ENCODE peak calls at places on chromosomes 3 and 15, in five cellular contexts. One of them, this sample, is unnamed.

GRCh38 chr15:71790081-71790480 is 20.3 kb upstream of the NR2E3 start:
- DNase-seq in PC-3: peak
- DNase-seq in lower lobe of right lung: no peak
- DNase-seq in heart left ventricle: no peak
- DNase-seq in A549: peak
- DNase-seq in this sample: no peak

GRCh38 chr3:42290966-42291714 is 25.2 kb upstream of the CCK start:
- DNase-seq in lower lobe of right lung: no peak
- DNase-seq in A549: no peak
- DNase-seq in PC-3: no peak
- DNase-seq in heart left ventricle: no peak
- DNase-seq in this sample: no peak

GRCh38 chr15:57611938-57612337 is 20.2 kb downstream of the MYZAP start:
- DNase-seq in lower lobe of right lung: peak
- DNase-seq in A549: peak
- DNase-seq in heart left ventricle: peak
- DNase-seq in PC-3: peak
- DNase-seq in this sample: no peak

GRCh38 chr3:58170376-58170775 is 40.4 kb downstream of the DNASE1L3 start:
- DNase-seq in lower lobe of right lung: no peak
- DNase-seq in A549: no peak
- DNase-seq in PC-3: no peak
- DNase-seq in heart left ventricle: no peak
- DNase-seq in this sample: no peak

GRCh38 chr3:66466606-66467270 is 34.1 kb downstream of the LRIG1 start:
- DNase-seq in lower lobe of right lung: no peak
- DNase-seq in heart left ventricle: no peak
- DNase-seq in A549: no peak
- DNase-seq in PC-3: no peak
- DNase-seq in this sample: peak

GRCh38 chr3:65245133-65246076 is 557.6 kb upstream of the ADAMTS9 start:
- DNase-seq in A549: no peak
- DNase-seq in PC-3: no peak
- DNase-seq in lower lobe of right lung: no peak
- DNase-seq in heart left ventricle: no peak
- DNase-seq in this sample: no peak

GRCh38 chr3:122497425-122497824 is 17.3 kb downstream of the KPNA1 start:
- DNase-seq in PC-3: peak
- DNase-seq in lower lobe of right lung: no peak
- DNase-seq in A549: no peak
- DNase-seq in heart left ventricle: no peak
- DNase-seq in this sample: no peak

GRCh38 chr3:50324351-50325144 is 2.0 kb upstream of the HYAL2 start:
- DNase-seq in PC-3: peak
- DNase-seq in heart left ventricle: peak
- DNase-seq in A549: peak
- DNase-seq in lower lobe of right lung: peak
- DNase-seq in this sample: no peak

GRCh38 chr15:52082197-52083036 is 30.2 kb downstream of the BCL2L10 start:
- DNase-seq in PC-3: no peak
- DNase-seq in lower lobe of right lung: no peak
- DNase-seq in heart left ventricle: no peak
- DNase-seq in A549: no peak
- DNase-seq in this sample: no peak

GRCh38 chr15:26772588-26773484 is at the start of gene GABRB3:
- DNase-seq in A549: peak
- DNase-seq in heart left ventricle: peak
- DNase-seq in lower lobe of right lung: peak
- DNase-seq in PC-3: no peak
- DNase-seq in this sample: peak

GRCh38 chr3:174756200-174756829 is 102.8 kb upstream of the NAALADL2 start:
- DNase-seq in A549: no peak
- DNase-seq in heart left ventricle: no peak
- DNase-seq in PC-3: no peak
- DNase-seq in lower lobe of right lung: no peak
- DNase-seq in this sample: no peak

GRCh38 chr15:81955709-81956108 is 90.1 kb downstream of the MEX3B start:
- DNase-seq in heart left ventricle: no peak
- DNase-seq in PC-3: no peak
- DNase-seq in lower lobe of right lung: no peak
- DNase-seq in A549: no peak
- DNase-seq in this sample: no peak

GRCh38 chr3:186261638-186262037 is 100.4 kb downstream of the DGKG start:
- DNase-seq in A549: no peak
- DNase-seq in lower lobe of right lung: no peak
- DNase-seq in PC-3: peak
- DNase-seq in heart left ventricle: no peak
- DNase-seq in this sample: no peak

GRCh38 chr3:170622369-170623159 is 36.7 kb upstream of the SLC7A14 start:
- DNase-seq in PC-3: no peak
- DNase-seq in lower lobe of right lung: no peak
- DNase-seq in A549: no peak
- DNase-seq in heart left ventricle: peak
- DNase-seq in this sample: peak

GRCh38 chr3:183158552-183159006 is 4.0 kb downstream of the LAMP3 start:
- DNase-seq in lower lobe of right lung: no peak
- DNase-seq in A549: no peak
- DNase-seq in PC-3: no peak
- DNase-seq in heart left ventricle: no peak
- DNase-seq in this sample: no peak

GRCh38 chr3:162096874-162097273 is 600.3 kb downstream of the OTOL1 start:
- DNase-seq in lower lobe of right lung: no peak
- DNase-seq in A549: no peak
- DNase-seq in heart left ventricle: no peak
- DNase-seq in PC-3: peak
- DNase-seq in this sample: no peak

GRCh38 chr3:110413807-110414748 is 657.5 kb upstream of the NECTIN3 start:
- DNase-seq in lower lobe of right lung: no peak
- DNase-seq in heart left ventricle: no peak
- DNase-seq in PC-3: peak
- DNase-seq in A549: peak
- DNase-seq in this sample: no peak

GRCh38 chr3:154684440-154684839 is 254.4 kb upstream of the GPR149 start:
- DNase-seq in lower lobe of right lung: no peak
- DNase-seq in A549: no peak
- DNase-seq in PC-3: no peak
- DNase-seq in heart left ventricle: no peak
- DNase-seq in this sample: no peak

GRCh38 chr15:38652998-38653397 is 88.4 kb upstream of the RASGRP1 start:
- DNase-seq in heart left ventricle: no peak
- DNase-seq in A549: no peak
- DNase-seq in PC-3: no peak
- DNase-seq in lower lobe of right lung: no peak
- DNase-seq in this sample: no peak

GRCh38 chr3:106130384-106131084 is 261.7 kb upstream of the CBLB start:
- DNase-seq in lower lobe of right lung: no peak
- DNase-seq in heart left ventricle: no peak
- DNase-seq in PC-3: peak
- DNase-seq in A549: peak
- DNase-seq in this sample: no peak

GRCh38 chr3:15099364-15100098 is 583 bp upstream of the RBSN start:
- DNase-seq in PC-3: no peak
- DNase-seq in heart left ventricle: no peak
- DNase-seq in lower lobe of right lung: no peak
- DNase-seq in A549: no peak
- DNase-seq in this sample: peak

GRCh38 chr3:81394656-81395055 is 366.8 kb downstream of the GBE1 start:
- DNase-seq in heart left ventricle: no peak
- DNase-seq in A549: no peak
- DNase-seq in PC-3: no peak
- DNase-seq in lower lobe of right lung: no peak
- DNase-seq in this sample: no peak

GRCh38 chr15:86650084-86650483 is 570.4 kb downstream of the AGBL1 start:
- DNase-seq in PC-3: peak
- DNase-seq in A549: peak
- DNase-seq in heart left ventricle: no peak
- DNase-seq in lower lobe of right lung: no peak
- DNase-seq in this sample: no peak

GRCh38 chr3:33681667-33682066 is 36.4 kb downstream of the CLASP2 start:
- DNase-seq in PC-3: no peak
- DNase-seq in A549: no peak
- DNase-seq in lower lobe of right lung: no peak
- DNase-seq in heart left ventricle: no peak
- DNase-seq in this sample: no peak

GRCh38 chr15:41281236-41281635 is 50.2 kb downstream of the CHP1 start:
- DNase-seq in heart left ventricle: no peak
- DNase-seq in PC-3: peak
- DNase-seq in A549: peak
- DNase-seq in lower lobe of right lung: no peak
- DNase-seq in this sample: no peak

GRCh38 chr15:41285285-41285684 is 47.1 kb downstream of the OIP5 start:
- DNase-seq in A549: no peak
- DNase-seq in heart left ventricle: no peak
- DNase-seq in lower lobe of right lung: no peak
- DNase-seq in PC-3: no peak
- DNase-seq in this sample: no peak

GRCh38 chr15:41286665-41287333 is 45.6 kb downstream of the OIP5 start:
- DNase-seq in PC-3: peak
- DNase-seq in heart left ventricle: no peak
- DNase-seq in A549: no peak
- DNase-seq in lower lobe of right lung: no peak
- DNase-seq in this sample: no peak

GRCh38 chr15:41283653-41284424 is 48.6 kb downstream of the OIP5 start:
- DNase-seq in PC-3: peak
- DNase-seq in lower lobe of right lung: peak
- DNase-seq in A549: peak
- DNase-seq in heart left ventricle: peak
- DNase-seq in this sample: peak

GRCh38 chr15:41284425-41285177 is 47.8 kb downstream of the OIP5 start:
- DNase-seq in lower lobe of right lung: no peak
- DNase-seq in A549: peak
- DNase-seq in heart left ventricle: peak
- DNase-seq in PC-3: peak
- DNase-seq in this sample: no peak
- H3K27ac ChIP-seq in lower lobe of right lung: peak
- H3K27ac ChIP-seq in A549: peak
- H3K27ac ChIP-seq in heart left ventricle: peak
- H3K27ac ChIP-seq in PC-3: peak
- H3K27ac ChIP-seq in this sample: peak

GRCh38 chr3:196996454-196997265 is 28.0 kb upstream of the PIGZ start:
- DNase-seq in PC-3: no peak
- DNase-seq in lower lobe of right lung: no peak
- DNase-seq in A549: no peak
- DNase-seq in heart left ventricle: no peak
- DNase-seq in this sample: no peak
- H3K27ac ChIP-seq in PC-3: no peak
- H3K27ac ChIP-seq in lower lobe of right lung: no peak
- H3K27ac ChIP-seq in A549: no peak
- H3K27ac ChIP-seq in heart left ventricle: no peak
- H3K27ac ChIP-seq in this sample: no peak

GRCh38 chr15:75234191-75234810 is 23.8 kb upstream of the GOLGA6C start:
- DNase-seq in lower lobe of right lung: no peak
- DNase-seq in PC-3: no peak
- DNase-seq in heart left ventricle: no peak
- DNase-seq in A549: no peak
- DNase-seq in this sample: no peak

GRCh38 chr15:75233504-75234190 is 24.5 kb upstream of the GOLGA6C start:
- DNase-seq in heart left ventricle: no peak
- DNase-seq in lower lobe of right lung: no peak
- DNase-seq in PC-3: no peak
- DNase-seq in A549: no peak
- DNase-seq in this sample: no peak

GRCh38 chr15:75235760-75236729 is 22.1 kb upstream of the GOLGA6C start:
- DNase-seq in PC-3: no peak
- DNase-seq in heart left ventricle: peak
- DNase-seq in lower lobe of right lung: no peak
- DNase-seq in A549: no peak
- DNase-seq in this sample: no peak

GRCh38 chr15:75232826-75233503 is 25.2 kb upstream of the GOLGA6C start:
- DNase-seq in PC-3: no peak
- DNase-seq in lower lobe of right lung: no peak
- DNase-seq in heart left ventricle: no peak
- DNase-seq in A549: no peak
- DNase-seq in this sample: no peak

GRCh38 chr15:75235051-75235673 is 23.0 kb upstream of the GOLGA6C start:
- DNase-seq in A549: no peak
- DNase-seq in PC-3: no peak
- DNase-seq in lower lobe of right lung: no peak
- DNase-seq in heart left ventricle: no peak
- DNase-seq in this sample: no peak
- H3K27ac ChIP-seq in A549: no peak
- H3K27ac ChIP-seq in PC-3: no peak
- H3K27ac ChIP-seq in lower lobe of right lung: no peak
- H3K27ac ChIP-seq in heart left ventricle: no peak
- H3K27ac ChIP-seq in this sample: no peak

GRCh38 chr15:101368086-101368780 is 73.2 kb upstream of the SNRPA1 start:
- DNase-seq in PC-3: no peak
- DNase-seq in A549: no peak
- DNase-seq in lower lobe of right lung: peak
- DNase-seq in heart left ventricle: peak
- DNase-seq in this sample: no peak
- H3K27ac ChIP-seq in PC-3: no peak
- H3K27ac ChIP-seq in A549: no peak
- H3K27ac ChIP-seq in lower lobe of right lung: no peak
- H3K27ac ChIP-seq in heart left ventricle: peak
- H3K27ac ChIP-seq in this sample: no peak

GRCh38 chr3:30768703-30769550 is 125.5 kb downstream of the GADL1 start:
- DNase-seq in PC-3: peak
- DNase-seq in heart left ventricle: peak
- DNase-seq in lower lobe of right lung: peak
- DNase-seq in A549: peak
- DNase-seq in this sample: peak
- H3K27ac ChIP-seq in PC-3: no peak
- H3K27ac ChIP-seq in heart left ventricle: no peak
- H3K27ac ChIP-seq in lower lobe of right lung: no peak
- H3K27ac ChIP-seq in A549: no peak
- H3K27ac ChIP-seq in this sample: no peak

DNA sequence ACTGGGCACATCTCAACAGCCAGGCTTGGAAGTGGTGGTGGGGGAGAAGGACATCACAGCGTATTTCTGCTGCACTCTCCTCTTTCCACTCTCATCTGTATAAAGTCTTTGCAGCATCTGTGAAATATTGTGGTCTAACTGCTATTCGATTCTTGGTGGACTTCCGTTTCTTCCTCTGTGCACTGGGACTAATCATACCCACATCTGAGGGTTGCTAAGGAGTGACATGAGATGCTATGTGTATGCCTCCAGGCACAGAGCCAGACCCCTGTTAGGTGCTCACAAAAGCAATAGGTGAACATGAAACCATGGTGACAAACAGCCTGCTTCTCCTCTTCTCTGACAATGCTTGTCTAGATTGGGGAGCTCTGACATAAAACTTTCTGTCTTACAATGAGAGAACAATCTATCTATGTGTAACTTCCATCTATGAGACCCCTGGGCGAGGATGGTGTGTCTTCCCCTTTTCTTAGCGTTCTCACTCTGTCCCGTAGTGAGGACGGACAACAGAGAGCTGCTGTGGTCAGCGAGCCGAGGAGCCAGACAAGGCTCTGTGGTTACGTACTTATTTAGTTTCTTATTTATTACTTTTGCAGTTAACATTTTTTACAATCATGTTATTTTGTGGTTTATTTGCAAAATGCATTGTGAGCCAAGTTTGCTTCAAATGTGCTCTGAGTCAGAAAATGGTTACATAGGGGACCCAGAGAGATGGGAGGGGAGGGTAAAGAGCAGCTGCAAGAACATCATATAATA is 196.7 kb upstream of the TPRG1 start:
- DNase-seq in PC-3: peak
- DNase-seq in lower lobe of right lung: no peak
- DNase-seq in A549: no peak
- DNase-seq in heart left ventricle: no peak
- DNase-seq in this sample: no peak
- H3K27ac ChIP-seq in PC-3: peak
- H3K27ac ChIP-seq in lower lobe of right lung: peak
- H3K27ac ChIP-seq in A549: no peak
- H3K27ac ChIP-seq in heart left ventricle: peak
- H3K27ac ChIP-seq in this sample: no peak

This sample was measured in caudate nucleus.